ENCODE peak calls at places on chromosome 19, in ten cellular contexts. F is fibroblast of mammary gland, V is brain pericyte, J is EH, X is left kidney, W is heart left ventricle, Y is head of caudate nucleus, D is mesothelial cell of epicardium, Z is caudate nucleus, A is NCI-H1694. N is an unnamed sample.

GRCh38 chr19:7772752-7773291 is 9.8 kb downstream of the CLEC4M start:
- DNase-seq in F (peak), V (no peak), J (peak), X (no peak), W (no peak), Y (no peak), D (no peak), Z (no peak), A (no peak), N (peak)

GRCh38 chr19:8366961-8367326 is 3.0 kb downstream of the ANGPTL4 start:
- DNase-seq in F (peak), V (peak), J (peak), X (no peak), W (peak), Y (no peak), D (peak), Z (no peak), A (no peak), N (no peak)

GRCh38 chr19:41799444-41800000 is 3.1 kb downstream of the CEACAM3 start:
- DNase-seq in F (no peak), V (no peak), J (no peak), X (peak), W (no peak), Y (no peak), D (no peak), Z (no peak), A (no peak), N (no peak)

GRCh38 chr19:31284621-31285020 is 64.6 kb downstream of the TSHZ3 start:
- DNase-seq in F (no peak), V (no peak), J (no peak), X (no peak), W (no peak), Y (no peak), D (no peak), Z (no peak), A (no peak), N (no peak)

GRCh38 chr19:16841391-16841926 is 12.3 kb downstream of the SIN3B start:
- DNase-seq in F (no peak), V (no peak), J (no peak), X (peak), W (no peak), Y (no peak), D (no peak), Z (no peak), A (no peak), N (no peak)

GRCh38 chr19:46850228-46851203 is at the start of gene AP2S1:
- DNase-seq in F (peak), V (peak), J (peak), X (peak), W (peak), Y (peak), D (peak), Z (peak), A (peak), N (peak)

GRCh38 chr19:11304936-11305335 is 9.0 kb downstream of the TSPAN16 start:
- DNase-seq in F (no peak), V (no peak), J (no peak), X (no peak), W (no peak), Y (no peak), D (no peak), Z (no peak), A (no peak), N (no peak)

GRCh38 chr19:2490659-2491058 is 14.7 kb downstream of the GADD45B start:
- DNase-seq in F (no peak), V (no peak), J (no peak), X (no peak), W (no peak), Y (no peak), D (no peak), Z (no peak), A (no peak), N (no peak)

GRCh38 chr19:1087813-1088418 is 7.3 kb downstream of the POLR2E start:
- DNase-seq in F (no peak), V (no peak), J (no peak), X (no peak), W (no peak), Y (peak), D (no peak), Z (no peak), A (no peak), N (peak)

GRCh38 chr19:17402982-17403855 is 2.2 kb downstream of the BST2 start:
- DNase-seq in F (no peak), V (no peak), J (no peak), X (peak), W (peak), Y (no peak), D (no peak), Z (no peak), A (no peak), N (no peak)

GRCh38 chr19:16463341-16463990 is 8.3 kb downstream of the EPS15L1 start:
- DNase-seq in F (no peak), V (no peak), J (no peak), X (no peak), W (no peak), Y (no peak), D (no peak), Z (no peak), A (no peak), N (no peak)

GRCh38 chr19:1383311-1384084 is at the start of gene NDUFS7:
- DNase-seq in F (peak), V (peak), J (peak), X (peak), W (peak), Y (peak), D (peak), Z (peak), A (peak), N (peak)

GRCh38 chr19:45782820-45783785 is 813 bp upstream of the DMPK start:
- DNase-seq in F (peak), V (no peak), J (peak), X (peak), W (peak), Y (no peak), D (no peak), Z (no peak), A (no peak), N (no peak)

GRCh38 chr19:13396256-13397080 is 109.8 kb downstream of the CACNA1A start:
- DNase-seq in F (peak), V (no peak), J (peak), X (peak), W (peak), Y (peak), D (no peak), Z (peak), A (no peak), N (no peak)

GRCh38 chr19:13622727-13623126 is 116.4 kb upstream of the CACNA1A start:
- DNase-seq in F (no peak), V (no peak), J (no peak), X (no peak), W (no peak), Y (no peak), D (no peak), Z (no peak), A (no peak), N (no peak)

GRCh38 chr19:50896591-50897190 is 14.5 kb downstream of the KLK4 start:
- DNase-seq in F (peak), V (no peak), J (peak), X (peak), W (no peak), Y (no peak), D (no peak), Z (no peak), A (no peak), N (peak)

GRCh38 chr19:46955114-46955812 is 64.4 kb upstream of the NPAS1 start:
- DNase-seq in F (peak), V (no peak), J (peak), X (no peak), W (no peak), Y (no peak), D (no peak), Z (no peak), A (no peak), N (no peak)

GRCh38 chr19:19490247-19490968 is 24.9 kb downstream of the TSSK6 start:
- DNase-seq in F (peak), V (peak), J (peak), X (peak), W (peak), Y (peak), D (no peak), Z (peak), A (peak), N (peak)

GRCh38 chr19:12668937-12669271 is 2.3 kb downstream of the WDR83 start:
- DNase-seq in F (peak), V (no peak), J (peak), X (peak), W (peak), Y (peak), D (no peak), Z (no peak), A (no peak), N (no peak)